ENCODE peak calls at places on chromosomes 16 and 17, in four cellular contexts. G is stimulated activated CD4-positive, alpha-beta T cell treated with anti-CD3 and anti-CD28 coated beads, Interleukin-1b, Interleukin-23, amount 100 ng/mL, for 1 hour; I is T-helper 1 cell; N is anterior cingulate cortex. Z is an unnamed sample.

GRCh38 chr17:21511368-21512195 is 135.4 kb downstream of the KCNJ12 start:
- DNase-seq in G (peak; percentile 8), I (peak; percentile 64), N (peak; percentile 54), Z (peak; percentile 76)

GRCh38 chr17:75430159-75430748 is 24.8 kb upstream of the GRB2 start:
- DNase-seq in G (no peak), I (no peak), N (no peak), Z (no peak)

GRCh38 chr17:12349297-12349696 is 316.4 kb upstream of the MYOCD start:
- DNase-seq in G (no peak), I (no peak), N (no peak), Z (no peak)

GRCh38 chr16:11258553-11259287 is 2.7 kb upstream of the SOCS1 start:
- DNase-seq in G (no peak), I (peak; percentile 84), N (peak; percentile 21), Z (peak; percentile 53)

GRCh38 chr17:44029736-44030135 is 15.0 kb upstream of the TMEM101 start:
- DNase-seq in G (no peak), I (no peak), N (no peak), Z (no peak)

GRCh38 chr16:2364638-2365210 is 24.2 kb upstream of the ABCA3 start:
- DNase-seq in G (no peak), I (no peak), N (no peak), Z (no peak)

GRCh38 chr17:48830840-48831548 is at the start of gene CALCOCO2:
- DNase-seq in G (peak; percentile 68), I (peak; percentile 96), N (peak; percentile 88), Z (peak; percentile 93)

GRCh38 chr16:57513371-57514102 is 22.8 kb downstream of the CCDC102A start:
- DNase-seq in G (no peak), I (no peak), N (no peak), Z (no peak)

GRCh38 chr16:57113042-57113453 is 20.7 kb downstream of the CPNE2 start:
- DNase-seq in G (no peak), I (no peak), N (no peak), Z (no peak)

GRCh38 chr17:33954597-33954996 is 300.5 kb upstream of the CCL2 start:
- DNase-seq in G (no peak), I (no peak), N (no peak), Z (no peak)

GRCh38 chr17:57998234-57998746 is 8.8 kb downstream of the SRSF1 start:
- DNase-seq in G (no peak), I (no peak), N (no peak), Z (no peak)

GRCh38 chr16:23962001-23962400 is 126.2 kb downstream of the PRKCB start:
- DNase-seq in G (no peak), I (no peak), N (no peak), Z (peak; percentile 78)

GRCh38 chr16:12087901-12088364 is 111.4 kb downstream of the SNX29 start:
- DNase-seq in G (no peak), I (no peak), N (no peak), Z (no peak)

GRCh38 chr17:67636312-67636711 is 81.4 kb upstream of the NOL11 start:
- DNase-seq in G (no peak), I (no peak), N (no peak), Z (no peak)

GRCh38 chr17:3836551-3836950 is 9.5 kb downstream of the NCBP3 start:
- DNase-seq in G (no peak), I (no peak), N (no peak), Z (no peak)

GRCh38 chr16:72172105-72173034 is at the start of gene PMFBP1:
- DNase-seq in G (no peak), I (peak; percentile 32), N (no peak), Z (peak; percentile 42)

GRCh38 chr16:77469639-77470038 is 34.8 kb upstream of the ADAMTS18 start:
- DNase-seq in G (no peak), I (no peak), N (no peak), Z (no peak)

GRCh38 chr16:85935957-85936760 is 37.2 kb downstream of the IRF8 start:
- DNase-seq in G (peak; percentile 39), I (peak; percentile 77), N (no peak), Z (peak; percentile 84)

GRCh38 chr17:39677581-39678339 is 9.5 kb downstream of the PNMT start:
- DNase-seq in G (no peak), I (no peak), N (no peak), Z (no peak)

GRCh38 chr16:74830646-74831045 is 56.0 kb upstream of the FA2H start:
- DNase-seq in G (no peak), I (no peak), N (no peak), Z (no peak)

GRCh38 chr17:79627766-79628690 is 17.2 kb upstream of the RBFOX3 start:
- DNase-seq in G (no peak), I (no peak), N (no peak), Z (no peak)

GRCh38 chr16:48182979-48183537 is 27.3 kb upstream of the ABCC12 start:
- DNase-seq in G (no peak), I (no peak), N (no peak), Z (no peak)

GRCh38 chr17:75753514-75754377 is 11.2 kb downstream of the GALK1 start:
- DNase-seq in G (peak; percentile 37), I (peak; percentile 70), N (peak; percentile 15), Z (peak; percentile 76)

GRCh38 chr17:76497979-76498885 is 3.0 kb downstream of the RHBDF2 start:
- DNase-seq in G (no peak), I (no peak), N (peak; percentile 45), Z (no peak)

GRCh38 chr17:38434178-38434665 is 6.0 kb downstream of the ARHGAP23 start:
- DNase-seq in G (no peak), I (no peak), N (peak; percentile 44), Z (no peak)

GRCh38 chr16:563072-563644 is 3.0 kb downstream of the PRR35 start:
- DNase-seq in G (no peak), I (no peak), N (no peak), Z (no peak)

GRCh38 chr17:50421308-50422031 is 4.5 kb upstream of the ACSF2 start:
- DNase-seq in G (no peak), I (peak; percentile 20), N (no peak), Z (no peak)

GRCh38 chr16:89303604-89304003 is 86.1 kb downstream of the ZNF778 start:
- DNase-seq in G (no peak), I (no peak), N (no peak), Z (no peak)

GRCh38 chr17:57735707-57736106 is 9.4 kb downstream of the CCDC182 start:
- DNase-seq in G (no peak), I (no peak), N (no peak), Z (no peak)

Z was measured in activated CD4-positive, alpha-beta T cell treated with anti-CD3 and anti-CD28 coated beads for 48 hours.